ENCODE peak calls at places on chromosomes 6 and 20, in seven cellular contexts. M, Y, U, J, W, R and Q are unnamed samples.
A peak's percentile ranks its signal among the peaks of the same experiment; 100 is the strongest.

GRCh38 chr6:45045253-45045601 is 282.9 kb upstream of the RUNX2 start:
- DNase-seq in M (no peak), Y (no peak), U (no peak), J (no peak), W (no peak), R (no peak), Q (no peak)

GRCh38 chr20:49724637-49725606 is 11.2 kb upstream of the B4GALT5 start:
- DNase-seq in M (no peak), Y (no peak), U (no peak), J (no peak), W (no peak), R (peak; percentile 20), Q (peak; percentile 85)

GRCh38 chr6:166542580-166542912 is 43.9 kb downstream of the RAMACL start:
- DNase-seq in M (no peak), Y (no peak), U (no peak), J (no peak), W (no peak), R (no peak), Q (no peak)

GRCh38 chr6:136521430-136521829 is 28.8 kb downstream of the MAP7 start:
- DNase-seq in M (no peak), Y (no peak), U (no peak), J (no peak), W (no peak), R (no peak), Q (no peak)

GRCh38 chr6:56491606-56492328 is 150.9 kb downstream of the DST start:
- DNase-seq in M (peak; percentile 54), Y (no peak), U (no peak), J (peak; percentile 62), W (no peak), R (no peak), Q (peak; percentile 48)

GRCh38 chr6:34957184-34957904 is 68.3 kb downstream of the ANKS1A start:
- DNase-seq in M (no peak), Y (no peak), U (no peak), J (no peak), W (no peak), R (no peak), Q (no peak)

GRCh38 chr6:148565931-148566663 is 180.7 kb upstream of the UST start:
- DNase-seq in M (peak; percentile 95), Y (no peak), U (no peak), J (peak; percentile 91), W (no peak), R (peak; percentile 30), Q (peak; percentile 90)

GRCh38 chr6:7157752-7158616 is 50.2 kb downstream of the RREB1 start:
- DNase-seq in M (no peak), Y (no peak), U (no peak), J (no peak), W (no peak), R (no peak), Q (no peak)

GRCh38 chr6:168450921-168451320 is 9.9 kb downstream of the SMOC2 start:
- DNase-seq in M (no peak), Y (no peak), U (no peak), J (no peak), W (no peak), R (no peak), Q (no peak)

GRCh38 chr6:157814883-157815282 is 8.2 kb upstream of the SNX9 start:
- DNase-seq in M (no peak), Y (no peak), U (no peak), J (no peak), W (no peak), R (no peak), Q (no peak)

GRCh38 chr6:83966539-83966938 is 67.0 kb upstream of the MRAP2 start:
- DNase-seq in M (no peak), Y (no peak), U (no peak), J (no peak), W (no peak), R (no peak), Q (no peak)